ENCODE peak calls at places on chromosome 7, in six cellular contexts. One of them, this sample, is unnamed.

GRCh38 chr7:129769866-129770808 is 158.6 kb downstream of the NRF1 start:
- DNase-seq in A549: no peak
- DNase-seq in tibial nerve: no peak
- DNase-seq in IMR-90: no peak
- DNase-seq in heart left ventricle: no peak
- DNase-seq in adrenal gland: no peak
- DNase-seq in this sample: no peak

GRCh38 chr7:112205348-112206237 is 606 bp downstream of the DOCK4 start:
- DNase-seq in A549: peak; percentile 54
- DNase-seq in tibial nerve: peak; percentile 42
- DNase-seq in IMR-90: peak; percentile 64
- DNase-seq in heart left ventricle: peak; percentile 75
- DNase-seq in adrenal gland: peak; percentile 66
- DNase-seq in this sample: peak; percentile 54

GRCh38 chr7:28629216-28629848 is 217.0 kb downstream of the CREB5 start:
- DNase-seq in A549: no peak
- DNase-seq in tibial nerve: peak; percentile 16
- DNase-seq in IMR-90: peak; percentile 54
- DNase-seq in heart left ventricle: no peak
- DNase-seq in adrenal gland: no peak
- DNase-seq in this sample: no peak

GRCh38 chr7:120272261-120272895 is 597 bp upstream of the KCND2 start:
- DNase-seq in A549: peak; percentile 47
- DNase-seq in tibial nerve: no peak
- DNase-seq in IMR-90: peak; percentile 53
- DNase-seq in heart left ventricle: no peak
- DNase-seq in adrenal gland: no peak
- DNase-seq in this sample: peak; percentile 42

GRCh38 chr7:23494009-23494408 is 23.7 kb upstream of the IGF2BP3 start:
- DNase-seq in A549: no peak
- DNase-seq in tibial nerve: no peak
- DNase-seq in IMR-90: no peak
- DNase-seq in heart left ventricle: no peak
- DNase-seq in adrenal gland: no peak
- DNase-seq in this sample: no peak

GRCh38 chr7:158825628-158826289 is 3.5 kb downstream of the ESYT2 start:
- DNase-seq in A549: no peak
- DNase-seq in tibial nerve: no peak
- DNase-seq in IMR-90: no peak
- DNase-seq in heart left ventricle: no peak
- DNase-seq in adrenal gland: no peak
- DNase-seq in this sample: no peak

GRCh38 chr7:157112706-157113105 is 26.0 kb upstream of the UBE3C start:
- DNase-seq in A549: no peak
- DNase-seq in tibial nerve: no peak
- DNase-seq in IMR-90: no peak
- DNase-seq in heart left ventricle: no peak
- DNase-seq in adrenal gland: no peak
- DNase-seq in this sample: no peak

GRCh38 chr7:107594961-107595737 is 15.1 kb downstream of the BCAP29 start:
- DNase-seq in A549: no peak
- DNase-seq in tibial nerve: no peak
- DNase-seq in IMR-90: peak; percentile 94
- DNase-seq in heart left ventricle: peak; percentile 36
- DNase-seq in adrenal gland: peak; percentile 17
- DNase-seq in this sample: no peak

GRCh38 chr7:151351027-151351426 is 9.4 kb downstream of the NUB1 start:
- DNase-seq in A549: peak; percentile 35
- DNase-seq in tibial nerve: no peak
- DNase-seq in IMR-90: no peak
- DNase-seq in heart left ventricle: no peak
- DNase-seq in adrenal gland: no peak
- DNase-seq in this sample: no peak

GRCh38 chr7:55129409-55130078 is 110.7 kb downstream of the EGFR start:
- DNase-seq in A549: peak; percentile 35
- DNase-seq in tibial nerve: no peak
- DNase-seq in IMR-90: peak; percentile 79
- DNase-seq in heart left ventricle: no peak
- DNase-seq in adrenal gland: no peak
- DNase-seq in this sample: no peak

GRCh38 chr7:26369519-26370385 is 78.1 kb downstream of the SNX10 start:
- DNase-seq in A549: peak; percentile 31
- DNase-seq in tibial nerve: no peak
- DNase-seq in IMR-90: peak; percentile 43
- DNase-seq in heart left ventricle: no peak
- DNase-seq in adrenal gland: no peak
- DNase-seq in this sample: no peak

GRCh38 chr7:120981117-120981516 is 7.4 kb upstream of the CPED1 start:
- DNase-seq in A549: no peak
- DNase-seq in tibial nerve: no peak
- DNase-seq in IMR-90: no peak
- DNase-seq in heart left ventricle: no peak
- DNase-seq in adrenal gland: no peak
- DNase-seq in this sample: no peak

GRCh38 chr7:106774768-106775551 is 90.1 kb upstream of the PIK3CG start:
- DNase-seq in A549: peak; percentile 29
- DNase-seq in tibial nerve: no peak
- DNase-seq in IMR-90: peak; percentile 27
- DNase-seq in heart left ventricle: no peak
- DNase-seq in adrenal gland: peak; percentile 33
- DNase-seq in this sample: no peak

GRCh38 chr7:144020340-144020739 is 20.2 kb downstream of the OR6B1 start:
- DNase-seq in A549: no peak
- DNase-seq in tibial nerve: no peak
- DNase-seq in IMR-90: no peak
- DNase-seq in heart left ventricle: no peak
- DNase-seq in adrenal gland: no peak
- DNase-seq in this sample: no peak

GRCh38 chr7:74627699-74628411 is 29.7 kb upstream of the GTF2I start:
- DNase-seq in A549: no peak
- DNase-seq in tibial nerve: no peak
- DNase-seq in IMR-90: peak; percentile 27
- DNase-seq in heart left ventricle: peak; percentile 32
- DNase-seq in adrenal gland: peak; percentile 89
- DNase-seq in this sample: no peak

GRCh38 chr7:1567082-1567771 is 2.6 kb downstream of the PSMG3 start:
- DNase-seq in A549: no peak
- DNase-seq in tibial nerve: peak; percentile 40
- DNase-seq in IMR-90: peak; percentile 79
- DNase-seq in heart left ventricle: no peak
- DNase-seq in adrenal gland: no peak
- DNase-seq in this sample: no peak

GRCh38 chr7:156827587-156828203 is 65.3 kb downstream of the LMBR1 start:
- DNase-seq in A549: peak; percentile 25
- DNase-seq in tibial nerve: no peak
- DNase-seq in IMR-90: peak; percentile 46
- DNase-seq in heart left ventricle: no peak
- DNase-seq in adrenal gland: no peak
- DNase-seq in this sample: no peak

GRCh38 chr7:21113609-21114416 is 314.1 kb upstream of the SP4 start:
- DNase-seq in A549: no peak
- DNase-seq in tibial nerve: no peak
- DNase-seq in IMR-90: no peak
- DNase-seq in heart left ventricle: no peak
- DNase-seq in adrenal gland: no peak
- DNase-seq in this sample: no peak

GRCh38 chr7:33062023-33062781 is at the start of gene NT5C3A:
- DNase-seq in A549: peak; percentile 51
- DNase-seq in tibial nerve: no peak
- DNase-seq in IMR-90: no peak
- DNase-seq in heart left ventricle: peak; percentile 28
- DNase-seq in adrenal gland: peak; percentile 46
- DNase-seq in this sample: no peak

GRCh38 chr7:23653942-23654341 is 26.1 kb upstream of the FAM221A start:
- DNase-seq in A549: no peak
- DNase-seq in tibial nerve: no peak
- DNase-seq in IMR-90: no peak
- DNase-seq in heart left ventricle: no peak
- DNase-seq in adrenal gland: no peak
- DNase-seq in this sample: no peak

GRCh38 chr7:1503390-1503789 is 799 bp downstream of the INTS1 start:
- DNase-seq in A549: no peak
- DNase-seq in tibial nerve: no peak
- DNase-seq in IMR-90: no peak
- DNase-seq in heart left ventricle: no peak
- DNase-seq in adrenal gland: no peak
- DNase-seq in this sample: no peak

GRCh38 chr7:102912742-102913141 is at the start of gene LRRC17:
- DNase-seq in A549: no peak
- DNase-seq in tibial nerve: no peak
- DNase-seq in IMR-90: peak; percentile 97
- DNase-seq in heart left ventricle: no peak
- DNase-seq in adrenal gland: no peak
- DNase-seq in this sample: no peak

GRCh38 chr7:31051598-31052503 is at the start of gene ADCYAP1R1:
- DNase-seq in A549: no peak
- DNase-seq in tibial nerve: no peak
- DNase-seq in IMR-90: no peak
- DNase-seq in heart left ventricle: peak; percentile 42
- DNase-seq in adrenal gland: no peak
- DNase-seq in this sample: peak; percentile 25

GRCh38 chr7:28732037-28732869 is 225.9 kb downstream of the TRIL start:
- DNase-seq in A549: no peak
- DNase-seq in tibial nerve: no peak
- DNase-seq in IMR-90: peak; percentile 55
- DNase-seq in heart left ventricle: no peak
- DNase-seq in adrenal gland: no peak
- DNase-seq in this sample: peak; percentile 29

GRCh38 chr7:151078233-151079040 is 2.2 kb downstream of the FASTK start:
- DNase-seq in A549: no peak
- DNase-seq in tibial nerve: no peak
- DNase-seq in IMR-90: no peak
- DNase-seq in heart left ventricle: no peak
- DNase-seq in adrenal gland: no peak
- DNase-seq in this sample: no peak

GRCh38 chr7:19405546-19405945 is 260.3 kb upstream of the FERD3L start:
- DNase-seq in A549: no peak
- DNase-seq in tibial nerve: no peak
- DNase-seq in IMR-90: peak; percentile 78
- DNase-seq in heart left ventricle: no peak
- DNase-seq in adrenal gland: no peak
- DNase-seq in this sample: no peak

DNA sequence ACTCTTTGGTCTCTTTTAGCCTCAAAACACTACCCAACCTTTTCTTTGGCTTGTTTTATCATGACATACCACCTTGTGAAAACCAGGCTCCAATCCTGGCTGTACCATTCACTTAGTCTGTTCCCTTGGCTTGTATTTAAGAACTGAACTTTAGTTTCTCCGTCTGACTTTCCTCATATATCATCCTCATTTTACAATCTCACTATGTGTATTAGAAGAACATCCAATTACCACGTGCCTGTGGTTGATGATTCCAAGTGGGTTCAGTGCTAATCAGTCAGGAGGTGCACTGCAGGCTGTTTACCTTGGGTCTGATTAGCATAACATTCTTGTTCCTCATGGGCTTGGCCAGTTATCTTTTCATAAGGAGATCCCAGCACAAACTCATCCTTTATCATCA is 144.8 kb upstream of the KLF14 start:
- DNase-seq in A549: no peak
- DNase-seq in tibial nerve: no peak
- DNase-seq in IMR-90: peak; percentile 52
- DNase-seq in heart left ventricle: no peak
- DNase-seq in adrenal gland: no peak
- DNase-seq in this sample: no peak
- TF ChIP-seq POLR2A in A549: no peak
- TF ChIP-seq POLR2A in tibial nerve: no peak
- TF ChIP-seq POLR2A in IMR-90: peak; percentile 17
- TF ChIP-seq POLR2A in heart left ventricle: no peak
- TF ChIP-seq POLR2A in adrenal gland: no peak
- TF ChIP-seq POLR2A in this sample: no peak

GRCh38 chr7:135204876-135205275 is 6.5 kb downstream of the WDR91 start:
- DNase-seq in A549: no peak
- DNase-seq in tibial nerve: no peak
- DNase-seq in IMR-90: no peak
- DNase-seq in heart left ventricle: no peak
- DNase-seq in adrenal gland: no peak
- DNase-seq in this sample: no peak
- H3K4me1 ChIP-seq in A549: peaks cover 7% of the 10 kb centered on the region
- H3K4me1 ChIP-seq in tibial nerve: peaks cover 3% of the 10 kb centered on the region
- H3K4me1 ChIP-seq in IMR-90: peaks cover 8% of the 10 kb centered on the region
- H3K4me1 ChIP-seq in heart left ventricle: no peaks in the 10 kb centered on the region
- H3K4me1 ChIP-seq in adrenal gland: no peaks in the 10 kb centered on the region
- H3K4me1 ChIP-seq in this sample: no peaks in the 10 kb centered on the region

DNA sequence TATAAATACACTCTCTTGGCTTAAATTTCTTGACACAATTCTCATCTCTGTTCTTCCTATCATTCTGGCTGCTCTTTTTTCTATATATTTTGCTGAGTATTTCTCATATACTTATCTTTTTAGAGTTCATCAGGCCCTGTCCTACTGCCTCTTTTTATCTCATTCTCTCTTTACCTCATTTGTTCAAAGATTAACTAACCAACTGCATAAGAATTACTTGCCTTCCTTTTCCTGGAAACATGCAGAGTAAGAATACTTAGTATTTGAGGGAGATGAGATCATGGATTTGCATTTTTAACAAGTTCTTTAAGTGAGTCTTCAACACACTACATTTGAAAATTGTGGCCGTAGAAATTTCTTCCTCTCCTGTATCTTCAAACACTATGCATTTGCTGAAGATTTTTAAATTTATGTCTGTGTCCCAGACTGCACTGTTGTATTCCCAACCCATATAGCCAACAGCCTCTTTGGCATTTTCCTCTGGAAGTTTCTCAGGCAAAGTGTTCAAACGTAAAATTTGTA is 35.3 kb downstream of the ARL4A start:
- DNase-seq in A549: no peak
- DNase-seq in tibial nerve: no peak
- DNase-seq in IMR-90: peak; percentile 5
- DNase-seq in heart left ventricle: no peak
- DNase-seq in adrenal gland: no peak
- DNase-seq in this sample: no peak
- TF ChIP-seq POLR2A in A549: no peak
- TF ChIP-seq POLR2A in tibial nerve: no peak
- TF ChIP-seq POLR2A in IMR-90: no peak
- TF ChIP-seq POLR2A in heart left ventricle: no peak
- TF ChIP-seq POLR2A in adrenal gland: no peak
- TF ChIP-seq POLR2A in this sample: no peak

DNA sequence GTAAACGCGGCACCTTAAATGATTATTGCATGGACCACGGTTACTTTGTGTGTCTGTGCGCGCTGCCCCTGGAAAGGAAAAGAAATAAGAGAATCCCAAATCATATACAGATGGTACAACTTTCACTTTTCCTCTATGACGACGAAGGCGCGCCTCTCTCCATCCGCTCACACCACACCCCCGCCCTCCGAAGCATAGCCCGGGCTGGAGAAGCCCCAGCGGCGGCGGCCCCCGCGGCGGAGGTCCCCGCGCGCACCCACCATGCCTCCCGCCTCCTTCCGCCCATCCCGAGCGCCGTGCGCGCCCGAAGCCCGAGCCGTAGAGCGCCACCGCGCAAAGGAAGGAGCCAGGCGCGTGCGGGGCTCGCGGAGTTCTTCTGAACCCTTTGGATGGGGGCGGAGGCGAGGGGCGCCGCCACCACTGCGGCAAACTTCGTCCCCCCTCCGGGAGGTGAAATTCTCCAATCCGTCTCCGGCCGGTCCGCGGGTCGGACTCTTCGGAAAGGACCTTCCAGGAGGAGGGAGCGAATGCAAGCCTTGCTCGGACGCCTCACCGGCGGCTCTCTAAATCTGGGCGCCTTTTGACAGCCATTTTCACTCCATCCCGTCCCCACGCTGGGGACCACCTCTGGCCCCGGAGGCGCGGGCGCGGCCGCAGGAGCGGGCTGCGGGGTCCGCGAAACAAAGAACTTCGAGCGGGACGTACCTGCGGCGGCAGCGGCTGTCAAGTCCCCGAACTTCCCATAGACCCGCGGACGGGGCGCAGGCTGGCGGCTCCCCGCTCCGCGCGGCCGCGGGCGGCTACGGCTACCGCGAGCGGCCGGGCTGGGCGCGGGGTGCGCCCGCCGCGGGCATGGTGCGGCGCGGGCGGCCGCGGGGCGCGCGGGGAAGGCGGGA is 495 bp downstream of the GLI3 start:
- DNase-seq in A549: peak; percentile 18
- DNase-seq in tibial nerve: peak; percentile 37
- DNase-seq in IMR-90: peak; percentile 72
- DNase-seq in heart left ventricle: peak; percentile 59
- DNase-seq in adrenal gland: peak; percentile 56
- DNase-seq in this sample: peak; percentile 73
- H3K4me1 ChIP-seq in A549: no peaks in the 10 kb centered on the region
- H3K4me1 ChIP-seq in tibial nerve: peaks cover 38% of the 10 kb centered on the region
- H3K4me1 ChIP-seq in IMR-90: peaks cover 11% of the 10 kb centered on the region
- H3K4me1 ChIP-seq in heart left ventricle: peaks cover 13% of the 10 kb centered on the region
- H3K4me1 ChIP-seq in adrenal gland: peaks cover 8% of the 10 kb centered on the region
- H3K4me1 ChIP-seq in this sample: peaks cover 8% of the 10 kb centered on the region

This sample was measured in uterus.